ENCODE peak calls at places on chromosomes 12 and 14, in five cellular contexts. L is activated effector memory CD4-positive, alpha-beta T cell treated with Interleukin-2 at 50 U/mL for 16 hours; D is CD4-positive, alpha-beta memory T cell; A is NCI-H510A treated with DMSO at 0.1 percent for 48 hours; O is RWPE1. Y is an unnamed sample.
A peak's percentile ranks its signal among the peaks of the same experiment; 100 is the strongest.

GRCh38 chr12:24596768-24597388 is 352.0 kb downstream of the BCAT1 start:
- DNase-seq in O (peak; percentile 28), A (peak; percentile 69), D (no peak), L (no peak), Y (no peak)

GRCh38 chr12:47812797-47813490 is 6.8 kb downstream of the HDAC7 start:
- DNase-seq in D (peak; percentile 89), A (no peak), L (peak; percentile 88), O (peak; percentile 92), Y (peak; percentile 84)

GRCh38 chr12:4353785-4354208 is 25.7 kb downstream of the FGF23 start:
- DNase-seq in L (peak; percentile 12), D (peak; percentile 62), O (peak; percentile 43), A (peak; percentile 1), Y (no peak)

GRCh38 chr12:6700646-6701051 is at the start of gene PIANP:
- DNase-seq in O (peak; percentile 38), L (peak; percentile 36), A (no peak), D (peak; percentile 59), Y (peak; percentile 58)

GRCh38 chr12:22627351-22627750 is 2.4 kb downstream of the ETNK1 start:
- DNase-seq in L (no peak), D (no peak), O (no peak), A (peak; percentile 4), Y (no peak)

GRCh38 chr14:65230287-65230728 is 128.0 kb upstream of the MAX start:
- DNase-seq in O (no peak), A (peak; percentile 91), L (no peak), D (no peak), Y (no peak)

GRCh38 chr12:98823012-98823411 is 177.9 kb downstream of the APAF1 start:
- DNase-seq in O (no peak), A (peak; percentile 16), D (no peak), L (no peak), Y (no peak)

GRCh38 chr12:68792952-68793351 is 15.0 kb upstream of the MDM2 start:
- DNase-seq in A (peak; percentile 73), O (peak; percentile 89), D (peak; percentile 43), L (no peak), Y (peak; percentile 31)

GRCh38 chr12:57744194-57744776 is 554 bp upstream of the TSPAN31 start:
- DNase-seq in L (no peak), D (no peak), A (peak; percentile 95), O (peak; percentile 88), Y (peak; percentile 74)

GRCh38 chr12:52243774-52244614 is 11.0 kb downstream of the KRT7 start:
- DNase-seq in L (peak; percentile 74), A (peak; percentile 89), D (peak; percentile 62), O (peak; percentile 94), Y (no peak)

GRCh38 chr12:108750471-108751402 is 19.4 kb upstream of the CORO1C start:
- DNase-seq in L (no peak), O (no peak), A (no peak), D (no peak), Y (no peak)

GRCh38 chr12:238116-238515 is 24.2 kb upstream of the SLC6A12 start:
- DNase-seq in A (no peak), L (no peak), D (no peak), O (no peak), Y (no peak)

GRCh38 chr14:101230161-101230850 is 326.8 kb upstream of the RTL1 start:
- DNase-seq in O (no peak), D (no peak), L (no peak), A (no peak), Y (no peak)

GRCh38 chr12:93427779-93428564 is 13.8 kb downstream of the UBE2N start:
- DNase-seq in O (no peak), L (no peak), A (no peak), D (no peak), Y (no peak)

GRCh38 chr14:76538648-76539008 is 162.7 kb downstream of the ESRRB start:
- DNase-seq in L (no peak), A (no peak), O (no peak), D (no peak), Y (no peak)

GRCh38 chr12:11754256-11754655 is 104.8 kb downstream of the ETV6 start:
- DNase-seq in L (no peak), A (no peak), D (no peak), O (no peak), Y (no peak)

GRCh38 chr14:23242076-23242475 is 4.3 kb downstream of the RNF212B start:
- DNase-seq in O (no peak), A (no peak), L (no peak), D (no peak), Y (no peak)

GRCh38 chr14:24843494-24843893 is 206.5 kb downstream of the STXBP6 start:
- DNase-seq in L (no peak), D (no peak), O (no peak), A (no peak), Y (no peak)

GRCh38 chr14:94761348-94761998 is 8.4 kb downstream of the GSC start:
- DNase-seq in L (no peak), D (no peak), O (no peak), A (peak; percentile 86), Y (no peak)